ENCODE peak calls at places on chromosomes 3 and 15, in six cellular contexts. Y, I, L, O, E and X are unnamed samples. For H3K4me1, the result is how much of the 10 kb centered on the place peaks cover.

GRCh38 chr3:65146149-65146548 is 458.3 kb upstream of the ADAMTS9 start:
- DNase-seq in Y (no peak), I (no peak), L (peak), O (peak), E (no peak), X (peak)

GRCh38 chr15:29090617-29091466 is 178.8 kb downstream of the NSMCE3 start:
- DNase-seq in Y (no peak), I (peak), L (peak), O (peak), E (no peak), X (no peak)

GRCh38 chr3:112437146-112438022 is 61.9 kb downstream of the BTLA start:
- DNase-seq in Y (no peak), I (peak), L (peak), O (peak), E (no peak), X (no peak)

GRCh38 chr3:154872089-154872488 is 208.0 kb upstream of the MME start:
- DNase-seq in Y (no peak), I (no peak), L (no peak), O (no peak), E (no peak), X (no peak)

GRCh38 chr15:80404719-80405553 is 754 bp downstream of the ARNT2 start:
- DNase-seq in Y (no peak), I (no peak), L (no peak), O (peak), E (peak), X (no peak)

GRCh38 chr3:131231710-131232348 is 149.7 kb upstream of the NUDT16 start:
- DNase-seq in Y (no peak), I (no peak), L (no peak), O (peak), E (no peak), X (no peak)

GRCh38 chr3:174253221-174253620 is 605.9 kb upstream of the NAALADL2 start:
- DNase-seq in Y (no peak), I (no peak), L (no peak), O (peak), E (no peak), X (no peak)

GRCh38 chr3:78814893-78815562 is 952.8 kb downstream of the ROBO1 start:
- DNase-seq in Y (no peak), I (no peak), L (no peak), O (no peak), E (no peak), X (no peak)

GRCh38 chr3:100966049-100966471 is 27.2 kb downstream of the ABI3BP start:
- DNase-seq in Y (no peak), I (no peak), L (no peak), O (no peak), E (peak), X (no peak)

GRCh38 chr15:42800731-42801474 is 64.0 kb upstream of the CDAN1 start:
- DNase-seq in Y (no peak), I (no peak), L (peak), O (no peak), E (no peak), X (no peak)

GRCh38 chr3:17433866-17434265 is 308.6 kb downstream of the TBC1D5 start:
- DNase-seq in Y (no peak), I (no peak), L (no peak), O (no peak), E (no peak), X (no peak)

GRCh38 chr3:123447749-123448502 is 964 bp downstream of the ADCY5 start:
- DNase-seq in Y (no peak), I (peak), L (peak), O (no peak), E (no peak), X (no peak)

GRCh38 chr3:126316515-126316939 is 40.7 kb downstream of the KLF15 start:
- DNase-seq in Y (no peak), I (no peak), L (no peak), O (no peak), E (no peak), X (no peak)

GRCh38 chr3:124784686-124785382 is 54.6 kb downstream of the UMPS start:
- DNase-seq in Y (no peak), I (no peak), L (no peak), O (no peak), E (peak), X (no peak)

GRCh38 chr3:124229407-124229806 is 237.5 kb upstream of the ROPN1 start:
- DNase-seq in Y (no peak), I (no peak), L (no peak), O (no peak), E (no peak), X (peak)

GRCh38 chr3:25037049-25037547 is 391.0 kb upstream of the RARB start:
- DNase-seq in Y (no peak), I (no peak), L (no peak), O (peak), E (no peak), X (no peak)

GRCh38 chr15:50873935-50874353 is 34.5 kb upstream of the AP4E1 start:
- DNase-seq in Y (no peak), I (no peak), L (no peak), O (no peak), E (no peak), X (no peak)

GRCh38 chr3:23952646-23953045 is 7.6 kb downstream of the NR1D2 start:
- DNase-seq in Y (no peak), I (no peak), L (no peak), O (no peak), E (no peak), X (no peak)

GRCh38 chr3:23950303-23950702 is 5.2 kb downstream of the NR1D2 start:
- DNase-seq in Y (no peak), I (no peak), L (no peak), O (no peak), E (no peak), X (no peak)

GRCh38 chr3:23954144-23954543 is 9.1 kb downstream of the NR1D2 start:
- DNase-seq in Y (no peak), I (no peak), L (no peak), O (no peak), E (no peak), X (no peak)

GRCh38 chr3:23956701-23957100 is 11.6 kb downstream of the NR1D2 start:
- DNase-seq in Y (no peak), I (no peak), L (peak), O (no peak), E (no peak), X (no peak)

GRCh38 chr3:23953523-23953922 is 8.4 kb downstream of the NR1D2 start:
- DNase-seq in Y (no peak), I (no peak), L (no peak), O (no peak), E (no peak), X (no peak)
- H3K4me1 ChIP-seq in Y (half or more), I (under half), L (under half), O (under half), E (under half), X (under half)

GRCh38 chr15:68206711-68207151 is 1.6 kb upstream of the CALML4 start:
- DNase-seq in Y (no peak), I (no peak), L (no peak), O (no peak), E (no peak), X (no peak)

GRCh38 chr15:68207176-68207935 is 2.2 kb upstream of the CALML4 start:
- DNase-seq in Y (no peak), I (no peak), L (no peak), O (no peak), E (no peak), X (no peak)

GRCh38 chr15:68204776-68205557 is at the start of gene CALML4:
- DNase-seq in Y (peak), I (no peak), L (no peak), O (no peak), E (peak), X (no peak)

GRCh38 chr15:68205558-68205944 is 419 bp upstream of the CALML4 start:
- DNase-seq in Y (no peak), I (no peak), L (no peak), O (no peak), E (no peak), X (no peak)

GRCh38 chr15:68205949-68206539 is 912 bp upstream of the CALML4 start:
- DNase-seq in Y (peak), I (no peak), L (no peak), O (no peak), E (peak), X (no peak)
- H3K4me1 ChIP-seq in Y (under half), I (under half), L (under half), O (under half), E (under half), X (under half)

GRCh38 chr3:71054312-71054711 is 529.2 kb downstream of the FOXP1 start:
- DNase-seq in Y (no peak), I (no peak), L (no peak), O (no peak), E (no peak), X (no peak)
- H3K4me1 ChIP-seq in Y (half or more), I (half or more), L (under half), O (half or more), E (under half), X (under half)

GRCh38 chr3:71047616-71048531 is 535.7 kb downstream of the FOXP1 start:
- DNase-seq in Y (no peak), I (no peak), L (no peak), O (no peak), E (no peak), X (no peak)
- H3K4me1 ChIP-seq in Y (half or more), I (half or more), L (under half), O (under half), E (under half), X (under half)

GRCh38 chr15:31435256-31435781 is 108.7 kb downstream of the KLF13 start:
- DNase-seq in Y (peak), I (peak), L (peak), O (no peak), E (peak), X (no peak)
- H3K4me1 ChIP-seq in Y (half or more), I (half or more), L (under half), O (under half), E (under half), X (under half)

GRCh38 chr3:149473991-149474819 is at the start of gene TM4SF4:
- DNase-seq in Y (no peak), I (no peak), L (no peak), O (no peak), E (no peak), X (no peak)

GRCh38 chr3:149475451-149476060 is 1.1 kb downstream of the TM4SF4 start:
- DNase-seq in Y (no peak), I (no peak), L (no peak), O (no peak), E (no peak), X (no peak)

GRCh38 chr3:149473314-149473990 is 1.0 kb upstream of the TM4SF4 start:
- DNase-seq in Y (peak), I (no peak), L (no peak), O (peak), E (no peak), X (peak)

GRCh38 chr3:149479621-149480325 is 5.3 kb downstream of the TM4SF4 start:
- DNase-seq in Y (no peak), I (no peak), L (peak), O (no peak), E (no peak), X (no peak)

DNA sequence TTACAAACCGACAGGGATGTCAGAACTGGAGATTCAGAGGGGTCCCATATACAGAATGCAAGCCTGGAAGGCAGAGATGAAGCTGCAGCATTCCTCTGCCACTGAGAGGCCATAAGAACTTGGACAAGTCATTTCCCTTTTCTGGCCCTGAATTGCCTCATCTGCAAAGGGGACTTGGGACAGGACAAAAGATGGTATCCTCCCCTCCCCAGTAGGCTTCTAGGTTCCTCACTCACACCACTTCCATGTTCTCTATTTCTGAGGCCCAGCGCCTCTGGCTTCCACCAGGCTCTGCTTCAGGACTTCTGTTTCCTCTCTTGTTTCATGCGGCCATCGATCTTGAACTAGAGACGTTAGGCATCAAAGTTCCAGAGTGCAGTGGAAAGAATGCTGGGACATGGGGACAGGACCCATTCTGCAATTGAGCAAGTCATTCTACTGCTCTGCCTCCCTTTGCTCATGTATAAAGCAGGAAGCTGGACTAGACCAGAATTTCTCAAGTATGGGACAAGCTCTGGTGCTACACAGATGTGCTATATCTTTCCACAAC is 1.7 kb downstream of the TM4SF4 start:
- DNase-seq in Y (no peak), I (no peak), L (no peak), O (no peak), E (no peak), X (no peak)
- H3K4me1 ChIP-seq in Y (under half), I (under half), L (under half), O (under half), E (under half), X (under half)

GRCh38 chr3:98892263-98892662 is 9.2 kb downstream of the DCBLD2 start:
- DNase-seq in Y (no peak), I (no peak), L (no peak), O (no peak), E (no peak), X (no peak)

GRCh38 chr3:98893740-98894139 is 7.8 kb downstream of the DCBLD2 start:
- DNase-seq in Y (no peak), I (no peak), L (no peak), O (peak), E (no peak), X (no peak)

GRCh38 chr3:98890960-98891910 is 10.3 kb downstream of the DCBLD2 start:
- DNase-seq in Y (no peak), I (no peak), L (no peak), O (no peak), E (no peak), X (no peak)

GRCh38 chr3:98897701-98898100 is 3.8 kb downstream of the DCBLD2 start:
- DNase-seq in Y (no peak), I (no peak), L (no peak), O (no peak), E (no peak), X (no peak)

GRCh38 chr3:98894791-98895576 is 6.5 kb downstream of the DCBLD2 start:
- DNase-seq in Y (no peak), I (no peak), L (no peak), O (no peak), E (no peak), X (no peak)
- H3K4me1 ChIP-seq in Y (under half), I (under half), L (under half), O (under half), E (under half), X (half or more)

GRCh38 chr15:98791046-98791701 is 142.8 kb downstream of the IGF1R start:
- DNase-seq in Y (no peak), I (no peak), L (no peak), O (no peak), E (no peak), X (no peak)

GRCh38 chr15:98794754-98795153 is 146.4 kb downstream of the IGF1R start:
- DNase-seq in Y (no peak), I (no peak), L (peak), O (no peak), E (no peak), X (no peak)

GRCh38 chr15:98794211-98794610 is 145.9 kb downstream of the IGF1R start:
- DNase-seq in Y (no peak), I (no peak), L (no peak), O (no peak), E (no peak), X (no peak)

GRCh38 chr15:98790270-98790669 is 141.9 kb downstream of the IGF1R start:
- DNase-seq in Y (no peak), I (no peak), L (no peak), O (no peak), E (no peak), X (no peak)

DNA sequence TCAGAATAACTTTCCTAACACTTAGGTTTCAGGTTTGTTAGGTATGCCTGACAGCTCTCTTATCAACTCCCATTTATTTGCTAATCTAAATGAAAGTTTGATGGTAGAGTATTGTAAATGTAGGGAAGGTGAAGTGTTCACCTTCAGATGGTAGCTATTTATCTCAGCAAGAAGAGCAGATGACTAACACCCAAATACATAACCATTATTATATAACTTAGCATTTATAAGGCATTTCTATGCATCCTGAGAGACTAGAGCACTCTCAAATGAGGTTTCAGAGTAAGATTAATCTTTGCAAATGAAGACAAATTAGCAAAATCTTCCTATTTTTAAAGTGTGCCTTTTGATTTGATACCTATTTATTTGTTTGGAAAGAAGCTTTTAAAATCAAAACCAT is 143.8 kb downstream of the IGF1R start:
- DNase-seq in Y (no peak), I (no peak), L (no peak), O (no peak), E (no peak), X (no peak)
- H3K4me1 ChIP-seq in Y (under half), I (under half), L (under half), O (half or more), E (under half), X (under half)

DNA sequence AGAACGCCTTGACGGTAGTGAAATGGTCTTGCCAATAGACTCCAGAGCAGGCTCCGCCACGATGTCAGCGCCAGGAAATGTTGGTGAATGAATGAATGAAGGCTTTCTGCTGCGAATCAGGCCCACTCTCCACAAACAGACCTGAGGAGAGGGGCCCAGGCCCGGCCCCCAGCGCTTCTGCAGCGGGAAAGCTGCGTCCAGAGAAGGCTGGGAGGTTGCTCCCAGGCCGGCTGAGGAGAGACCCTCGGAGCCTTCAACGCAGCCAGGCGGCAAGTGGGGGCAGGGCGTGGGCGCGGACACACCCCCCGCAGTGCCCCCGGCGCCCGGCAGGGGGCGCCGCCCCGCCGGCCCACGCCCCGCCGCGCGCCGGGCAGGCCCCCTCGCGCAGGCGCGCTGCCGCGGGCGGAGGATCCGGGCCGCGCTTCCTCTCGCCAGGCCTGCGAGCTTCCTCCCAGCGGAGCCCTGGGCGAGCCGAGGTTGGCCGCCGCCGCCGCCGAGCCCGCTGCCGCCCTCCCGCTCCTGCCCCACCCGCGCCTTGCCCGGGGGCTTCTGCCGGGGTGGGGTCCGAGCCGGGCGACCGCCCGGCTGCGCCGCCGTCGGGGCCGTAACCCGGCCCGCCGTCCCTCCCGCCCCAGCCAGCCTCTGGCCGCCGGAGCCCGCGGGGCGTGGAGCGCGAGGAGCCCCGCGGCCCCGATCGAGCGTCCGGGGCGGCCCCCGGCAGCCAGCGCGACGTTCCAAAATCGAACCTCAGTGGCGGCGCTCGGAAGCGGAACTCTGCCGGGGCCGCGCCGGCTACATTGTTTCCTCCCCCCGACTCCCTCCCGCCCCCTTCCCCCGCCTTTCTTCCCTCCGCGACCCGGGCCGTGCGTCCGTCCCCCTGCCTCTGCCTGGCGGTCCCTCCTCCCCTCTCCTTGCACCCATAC is at the start of gene CSK:
- DNase-seq in Y (peak), I (peak), L (peak), O (peak), E (peak), X (no peak)
- H3K4me1 ChIP-seq in Y (half or more), I (half or more), L (under half), O (half or more), E (under half), X (under half)